ENCODE peak calls at places on chromosomes 3 and 15, in five cellular contexts. A is CD8-positive, alpha-beta T cell; P is OCI-LY7; Q is endodermal cell; S is stomach. G is an unnamed sample.

GRCh38 chr15:32908921-32909320 is 191.1 kb downstream of the GREM1 start:
- DNase-seq in Q (no peak), S (no peak), A (no peak), P (peak), G (no peak)

GRCh38 chr3:185353823-185354614 is 8.9 kb upstream of the MAP3K13 start:
- DNase-seq in A (peak), Q (peak), P (peak), S (peak), G (peak)

GRCh38 chr15:96343529-96344072 is 13.1 kb downstream of the NR2F2 start:
- DNase-seq in A (no peak), S (no peak), P (no peak), Q (peak), G (no peak)

GRCh38 chr3:143594217-143594616 is 254.1 kb downstream of the SLC9A9 start:
- DNase-seq in A (no peak), Q (no peak), S (peak), P (no peak), G (no peak)

GRCh38 chr3:179069762-179070390 is 1.7 kb downstream of the ZMAT3 start:
- DNase-seq in S (no peak), A (no peak), P (no peak), Q (no peak), G (peak)

GRCh38 chr3:13062647-13063046 is 10.6 kb downstream of the IQSEC1 start:
- DNase-seq in P (no peak), A (no peak), Q (no peak), S (no peak), G (no peak)

GRCh38 chr3:43632269-43632733 is 10.5 kb upstream of the ANO10 start:
- DNase-seq in P (no peak), S (no peak), A (no peak), Q (no peak), G (peak)

GRCh38 chr3:142447308-142447851 is 457 bp downstream of the XRN1 start:
- DNase-seq in Q (peak), A (peak), S (peak), P (peak), G (peak)

GRCh38 chr3:100844063-100844936 is 135.0 kb downstream of the TFG start:
- DNase-seq in P (no peak), S (no peak), A (no peak), Q (no peak), G (no peak)

GRCh38 chr3:41598804-41599481 is 363.0 kb downstream of the ULK4 start:
- DNase-seq in Q (no peak), S (no peak), A (no peak), P (no peak), G (peak)

GRCh38 chr3:65888980-65889706 is 149.6 kb downstream of the MAGI1 start:
- DNase-seq in S (no peak), P (no peak), A (no peak), Q (no peak), G (peak)

GRCh38 chr15:58980351-58980939 is 7.0 kb upstream of the RNF111 start:
- DNase-seq in A (no peak), P (peak), Q (no peak), S (no peak), G (peak)

GRCh38 chr15:48459571-48460461 is 128.6 kb downstream of the DUT start:
- DNase-seq in A (no peak), Q (no peak), P (no peak), S (no peak), G (peak)

GRCh38 chr15:87033056-87033455 is 953.4 kb downstream of the AGBL1 start:
- DNase-seq in A (no peak), P (no peak), Q (no peak), S (no peak), G (peak)

GRCh38 chr3:66449411-66449931 is 51.4 kb downstream of the LRIG1 start:
- DNase-seq in Q (no peak), S (peak), A (no peak), P (no peak), G (no peak)

GRCh38 chr3:37668431-37668830 is 193.2 kb upstream of the CTDSPL start:
- DNase-seq in Q (no peak), P (no peak), S (no peak), A (no peak), G (peak)

GRCh38 chr15:60444289-60444912 is 34.5 kb downstream of the ICE2 start:
- DNase-seq in Q (no peak), P (no peak), S (no peak), A (no peak), G (peak)

GRCh38 chr15:48388017-48388936 is 57.0 kb downstream of the DUT start:
- DNase-seq in P (no peak), S (no peak), A (no peak), Q (no peak), G (no peak)

GRCh38 chr3:126464997-126465396 is 10.7 kb downstream of the ZXDC start:
- DNase-seq in A (no peak), P (no peak), S (no peak), Q (no peak), G (no peak)

GRCh38 chr15:73822998-73823397 is 50.4 kb upstream of the TBC1D21 start:
- DNase-seq in P (no peak), S (no peak), A (no peak), Q (peak), G (peak)

GRCh38 chr15:98083203-98083910 is 122.9 kb downstream of the ARRDC4 start:
- DNase-seq in S (no peak), P (no peak), A (no peak), Q (peak), G (no peak)

GRCh38 chr3:67017211-67017610 is 19.1 kb downstream of the KBTBD8 start:
- DNase-seq in A (no peak), P (peak), Q (peak), S (no peak), G (no peak)

GRCh38 chr3:142007710-142008399 is 131.4 kb downstream of the ATP1B3 start:
- DNase-seq in P (no peak), A (no peak), Q (peak), S (no peak), G (no peak)

GRCh38 chr15:68930268-68931022 is at the start of gene SPESP1:
- DNase-seq in S (peak), A (peak), P (no peak), Q (no peak), G (peak)

GRCh38 chr3:63364909-63365308 is 86.8 kb downstream of the SYNPR start:
- DNase-seq in Q (peak), S (no peak), A (no peak), P (no peak), G (no peak)

GRCh38 chr15:25670025-25670554 is 193.0 kb downstream of the ATP10A start:
- DNase-seq in A (no peak), S (no peak), Q (peak), P (no peak), G (no peak)

GRCh38 chr3:3998140-3998977 is 199.1 kb downstream of the LRRN1 start:
- DNase-seq in S (no peak), P (peak), A (no peak), Q (peak), G (peak)

GRCh38 chr3:7800006-7800780 is 701.4 kb upstream of the LMCD1 start:
- DNase-seq in A (no peak), S (no peak), Q (no peak), P (no peak), G (peak)
- TF ChIP-seq CTCF in A (peak), S (no peak), Q (peak), P (peak), G (peak)

GRCh38 chr15:85284497-85284896 is 95.9 kb upstream of the AKAP13 start:
- DNase-seq in A (no peak), P (peak), Q (no peak), S (no peak), G (no peak)

DNA sequence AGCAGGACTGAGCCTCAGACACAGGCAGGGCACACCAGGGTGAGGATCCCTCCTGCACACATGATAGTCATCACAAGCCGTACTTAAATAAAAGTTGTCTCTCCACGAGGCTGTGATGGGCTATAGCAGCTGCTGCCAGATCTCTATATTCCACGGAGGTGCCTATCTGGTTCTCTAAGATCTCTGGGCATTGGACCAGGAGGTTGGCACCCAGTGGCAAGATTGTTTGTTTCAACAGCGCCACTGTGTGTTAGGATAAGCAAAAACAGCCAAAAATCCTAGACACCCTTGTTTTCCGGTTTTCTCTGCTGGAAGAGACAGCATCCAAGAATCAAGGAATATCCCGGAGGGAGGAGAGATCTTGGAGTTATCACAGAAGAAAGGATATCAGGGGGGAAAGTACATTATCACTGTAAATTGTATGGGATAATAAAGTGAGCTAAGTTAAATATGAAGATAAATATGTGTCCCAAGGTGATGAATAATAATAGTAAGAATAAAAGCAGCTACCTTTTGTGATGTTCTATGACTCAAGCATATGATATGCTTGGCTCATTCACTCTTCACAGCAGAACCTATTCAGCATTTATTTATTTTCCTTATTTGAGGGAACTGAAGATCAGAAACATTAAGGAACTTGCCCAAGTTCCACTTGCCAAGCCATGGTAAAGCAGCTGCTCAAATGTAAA is 90.6 kb upstream of the AKAP13 start:
- DNase-seq in S (peak), A (peak), Q (peak), P (peak), G (peak)
- TF ChIP-seq CTCF in S (peak), A (peak), Q (peak), P (peak), G (peak)

GRCh38 chr15:77623878-77624524 is 8.7 kb downstream of the LINGO1 start:
- DNase-seq in P (no peak), A (no peak), S (no peak), Q (peak), G (no peak)

GRCh38 chr15:77620960-77621647 is 11.6 kb downstream of the LINGO1 start:
- DNase-seq in S (no peak), A (no peak), P (no peak), Q (no peak), G (no peak)

GRCh38 chr15:77623008-77623877 is 9.5 kb downstream of the LINGO1 start:
- DNase-seq in P (no peak), A (no peak), Q (peak), S (no peak), G (no peak)

GRCh38 chr15:77621847-77622211 is 10.9 kb downstream of the LINGO1 start:
- DNase-seq in A (no peak), P (no peak), Q (no peak), S (no peak), G (no peak)

GRCh38 chr15:77622212-77622941 is 10.3 kb downstream of the LINGO1 start:
- DNase-seq in A (no peak), S (no peak), P (no peak), Q (peak), G (no peak)
- TF ChIP-seq CTCF in A (no peak), S (no peak), P (no peak), Q (no peak), G (no peak)

DNA sequence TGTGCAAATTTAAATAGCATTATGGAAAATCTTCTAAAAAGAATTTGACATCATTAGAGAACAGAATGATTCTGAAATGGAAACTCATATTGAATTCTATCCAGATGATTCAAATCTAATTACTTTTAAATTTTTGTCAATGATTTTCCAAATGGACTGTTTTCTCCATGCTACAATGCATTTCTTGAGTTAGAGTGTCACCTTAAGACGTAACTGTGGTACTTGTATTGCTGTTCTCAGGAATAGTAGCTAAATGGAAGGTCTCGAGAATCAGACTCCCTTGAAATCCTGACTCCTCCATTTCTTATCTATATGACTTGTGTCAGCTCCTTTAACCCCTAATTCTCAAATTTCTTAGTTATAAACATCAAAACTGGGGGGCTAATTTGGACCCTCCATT is 102.3 kb downstream of the P2RY1 start:
- DNase-seq in S (no peak), Q (no peak), A (no peak), P (no peak), G (no peak)
- TF ChIP-seq CTCF in S (no peak), Q (peak), A (no peak), P (no peak), G (no peak)

GRCh38 chr3:22685598-22685997 is 517.5 kb upstream of the UBE2E2 start:
- DNase-seq in P (no peak), Q (peak), A (no peak), S (no peak), G (peak)
- TF ChIP-seq CTCF in P (peak), Q (peak), A (no peak), S (no peak), G (peak)

GRCh38 chr3:56304069-56304468 is 164.2 kb downstream of the ERC2 start:
- DNase-seq in P (no peak), S (no peak), A (no peak), Q (no peak), G (no peak)

GRCh38 chr3:56303508-56303907 is 164.8 kb downstream of the ERC2 start:
- DNase-seq in P (peak), A (no peak), Q (peak), S (no peak), G (peak)

GRCh38 chr3:56297281-56297680 is 171.0 kb downstream of the ERC2 start:
- DNase-seq in Q (no peak), A (no peak), S (no peak), P (no peak), G (no peak)

DNA sequence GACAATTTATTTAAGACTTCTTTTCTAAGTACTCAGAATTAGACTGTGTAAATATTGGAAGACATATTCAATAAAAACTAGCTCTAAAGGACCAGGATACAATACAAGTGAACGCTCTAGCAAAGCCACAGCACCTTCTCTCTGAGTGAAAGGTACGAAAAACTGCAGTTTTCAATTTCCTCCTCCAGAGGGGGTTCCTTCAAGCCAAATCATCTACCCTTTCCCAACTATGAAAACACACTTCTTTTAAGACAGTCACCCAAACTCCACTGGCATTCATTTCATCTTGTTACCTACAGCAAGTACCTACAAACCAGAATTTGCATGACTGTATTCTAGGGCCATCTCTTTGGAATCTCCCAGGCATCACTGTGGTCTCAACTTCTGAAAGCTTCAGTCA is 165.8 kb downstream of the ERC2 start:
- DNase-seq in Q (peak), S (no peak), A (no peak), P (peak), G (peak)
- TF ChIP-seq CTCF in Q (peak), S (no peak), A (no peak), P (peak), G (peak)

DNA sequence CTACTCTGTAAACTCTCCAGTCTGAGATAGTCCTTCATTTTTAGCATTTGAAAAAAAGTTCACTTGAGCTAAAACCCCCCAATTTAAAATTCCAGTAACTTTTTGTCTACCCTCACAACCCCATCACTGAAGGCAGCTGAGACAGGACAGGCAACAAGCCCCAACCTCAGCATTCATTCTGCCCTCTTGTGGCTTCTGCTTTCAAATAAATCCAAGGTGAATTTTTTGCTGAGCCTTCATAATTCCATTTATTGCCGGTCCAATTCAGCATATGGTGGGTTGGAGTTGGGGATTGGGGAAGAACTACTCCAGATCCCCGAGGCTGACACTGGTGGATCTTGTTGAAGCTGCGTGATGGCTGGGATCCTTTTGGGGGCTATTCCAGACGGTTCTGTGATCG is 88.4 kb upstream of the THRB start:
- DNase-seq in A (no peak), S (no peak), P (no peak), Q (no peak), G (peak)
- TF ChIP-seq CTCF in A (no peak), S (no peak), P (peak), Q (peak), G (peak)

DNA sequence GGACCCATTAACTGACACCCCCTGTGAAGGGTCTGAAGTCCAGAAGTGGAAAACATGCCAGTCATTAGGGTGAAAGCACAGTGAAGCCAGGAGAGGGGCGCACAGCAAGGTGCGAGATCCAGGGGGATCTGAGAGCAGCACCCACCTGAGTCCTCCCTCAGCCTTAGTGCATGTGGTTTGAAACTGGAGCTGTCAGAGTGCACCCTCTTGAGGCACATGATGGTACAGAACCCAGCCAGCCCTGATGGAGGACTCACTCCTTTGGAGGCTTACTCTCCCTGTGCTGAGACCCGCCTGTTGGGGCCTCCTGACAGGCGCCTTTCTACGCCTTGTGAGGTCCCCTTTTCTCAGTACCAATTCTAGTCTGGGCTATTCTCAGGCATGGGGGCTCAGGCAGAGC is 77.8 kb downstream of the IL20RB start:
- DNase-seq in S (no peak), A (no peak), P (peak), Q (peak), G (peak)
- TF ChIP-seq CTCF in S (no peak), A (no peak), P (peak), Q (peak), G (no peak)

GRCh38 chr15:31324739-31325431 is 1.8 kb upstream of the KLF13 start:
- DNase-seq in Q (no peak), S (no peak), A (no peak), P (no peak), G (no peak)
- TF ChIP-seq CTCF in Q (no peak), S (no peak), A (no peak), P (no peak), G (no peak)

GRCh38 chr3:140023616-140024530 is 88.9 kb downstream of the CLSTN2 start:
- DNase-seq in A (no peak), Q (no peak), S (peak), P (no peak), G (no peak)
- TF ChIP-seq CTCF in A (no peak), Q (no peak), S (no peak), P (no peak), G (no peak)

G was measured in MCF 10A.